ENCODE peak calls at places on chromosome 1, in eight cellular contexts. F is stimulated activated CD4-positive, alpha-beta T cell treated with anti-CD3 and anti-CD28 coated beads, Interleukin-15, amount 100 ng/mL, for 24 hours; O is HTR-8/SVneo; R is iPS-NIHi11; H is Kasumi-1; W is T-cell; J is fibroblast of mammary gland; B is CD4-positive, alpha-beta memory T cell. V is an unnamed sample.

GRCh38 chr1:56216173-56216572 is 363.2 kb downstream of the PLPP3 start:
- DNase-seq in F (no peak), O (no peak), R (no peak), H (no peak), W (no peak), J (peak), B (no peak), V (no peak)

GRCh38 chr1:234683856-234684632 is 74.1 kb upstream of the IRF2BP2 start:
- DNase-seq in F (no peak), O (peak), R (peak), H (peak), W (no peak), J (peak), B (no peak), V (peak)

GRCh38 chr1:6353948-6354658 is 39.5 kb downstream of the ACOT7 start:
- DNase-seq in F (no peak), O (no peak), R (no peak), H (no peak), W (no peak), J (peak), B (no peak), V (no peak)

GRCh38 chr1:179586107-179586823 is 5.4 kb upstream of the TDRD5 start:
- DNase-seq in F (peak), O (no peak), R (peak), H (no peak), W (no peak), J (peak), B (no peak), V (peak)

GRCh38 chr1:19468397-19468956 is 16.9 kb downstream of the CAPZB start:
- DNase-seq in F (peak), O (no peak), R (no peak), H (peak), W (peak), J (no peak), B (peak), V (peak)

GRCh38 chr1:197783510-197783948 is 8.2 kb upstream of the DENND1B start:
- DNase-seq in F (no peak), O (no peak), R (no peak), H (no peak), W (no peak), J (peak), B (no peak), V (no peak)

GRCh38 chr1:182235952-182236650 is 155.5 kb downstream of the GLUL start:
- DNase-seq in F (no peak), O (no peak), R (no peak), H (no peak), W (no peak), J (peak), B (no peak), V (peak)

GRCh38 chr1:47186267-47187185 is 3.3 kb downstream of the PDZK1IP1 start:
- DNase-seq in F (no peak), O (no peak), R (peak), H (no peak), W (no peak), J (no peak), B (no peak), V (no peak)

GRCh38 chr1:55310517-55310927 is 95.4 kb upstream of the USP24 start:
- DNase-seq in F (peak), O (peak), R (no peak), H (peak), W (no peak), J (peak), B (no peak), V (no peak)

GRCh38 chr1:171718848-171719247 is 23.0 kb downstream of the VAMP4 start:
- DNase-seq in F (no peak), O (no peak), R (no peak), H (no peak), W (no peak), J (no peak), B (no peak), V (no peak)

GRCh38 chr1:11320153-11320936 is 47.3 kb downstream of the UBIAD1 start:
- DNase-seq in F (peak), O (no peak), R (peak), H (no peak), W (peak), J (no peak), B (peak), V (peak)

GRCh38 chr1:110480356-110481096 is 29.6 kb downstream of the PROK1 start:
- DNase-seq in F (no peak), O (no peak), R (no peak), H (no peak), W (no peak), J (no peak), B (no peak), V (no peak)

GRCh38 chr1:233114159-233114558 is 163.7 kb downstream of the NTPCR start:
- DNase-seq in F (no peak), O (no peak), R (no peak), H (no peak), W (no peak), J (peak), B (no peak), V (no peak)

GRCh38 chr1:32014199-32014936 is 700 bp downstream of the KHDRBS1 start:
- DNase-seq in F (peak), O (peak), R (peak), H (peak), W (peak), J (peak), B (peak), V (peak)

GRCh38 chr1:10901091-10901893 is 104.8 kb upstream of the CASZ1 start:
- DNase-seq in F (no peak), O (no peak), R (peak), H (no peak), W (no peak), J (peak), B (no peak), V (no peak)

GRCh38 chr1:164907666-164908065 is 348.7 kb downstream of the PBX1 start:
- DNase-seq in F (no peak), O (no peak), R (no peak), H (no peak), W (no peak), J (no peak), B (no peak), V (no peak)

GRCh38 chr1:17653728-17654351 is 101.3 kb upstream of the ACTL8 start:
- DNase-seq in F (peak), O (peak), R (peak), H (peak), W (peak), J (peak), B (no peak), V (peak)

GRCh38 chr1:9295884-9296283 is 3.2 kb downstream of the SPSB1 start:
- DNase-seq in F (no peak), O (no peak), R (no peak), H (no peak), W (no peak), J (no peak), B (no peak), V (no peak)

GRCh38 chr1:40092241-40092640 is 4.8 kb downstream of the PPT1 start:
- DNase-seq in F (no peak), O (no peak), R (no peak), H (no peak), W (no peak), J (no peak), B (no peak), V (no peak)

GRCh38 chr1:10617318-10617717 is 142.6 kb downstream of the PEX14 start:
- DNase-seq in F (no peak), O (no peak), R (no peak), H (no peak), W (no peak), J (no peak), B (no peak), V (no peak)

GRCh38 chr1:28517649-28517999 is 11.8 kb downstream of the RCC1 start:
- DNase-seq in F (no peak), O (no peak), R (no peak), H (peak), W (no peak), J (peak), B (no peak), V (no peak)

GRCh38 chr1:229148041-229148671 is 122.8 kb upstream of the RAB4A start:
- DNase-seq in F (no peak), O (no peak), R (peak), H (no peak), W (no peak), J (no peak), B (no peak), V (peak)